ENCODE peak calls at places on chromosomes 1 and 21, in ten cellular contexts. R is nephron progenitor cell; C is CD8-positive, alpha-beta T cell; X is fibroblast of lung; W is fibroblast of mammary gland; E is tibial artery; I is body of pancreas; O is foreskin fibroblast; V is type B pancreatic cell; A is progenitor cell of endocrine pancreas. B is an unnamed sample.

GRCh38 chr1:10861822-10862221 is 65.4 kb upstream of the CASZ1 start:
- DNase-seq in R (no peak), C (no peak), X (no peak), W (no peak), E (no peak), I (no peak), O (no peak), V (no peak), A (no peak), B (no peak)

GRCh38 chr1:175192630-175193338 is at the start of gene KIAA0040:
- DNase-seq in R (peak), C (peak), X (no peak), W (no peak), E (peak), I (peak), O (peak), V (no peak), A (peak), B (peak)

GRCh38 chr21:34916446-34916845 is 132.7 kb downstream of the RUNX1 start:
- DNase-seq in R (no peak), C (no peak), X (no peak), W (peak), E (no peak), I (no peak), O (peak), V (no peak), A (no peak), B (no peak)

GRCh38 chr1:111222308-111223125 is 5.0 kb upstream of the CHI3L2 start:
- DNase-seq in R (peak), C (peak), X (peak), W (peak), E (peak), I (peak), O (peak), V (peak), A (peak), B (peak)

GRCh38 chr21:29007801-29008200 is 11.3 kb downstream of the RWDD2B start:
- DNase-seq in R (no peak), C (no peak), X (no peak), W (no peak), E (no peak), I (no peak), O (no peak), V (no peak), A (no peak), B (no peak)

GRCh38 chr1:29933110-29933509 is 696.8 kb downstream of the PTPRU start:
- DNase-seq in R (no peak), C (no peak), X (no peak), W (peak), E (no peak), I (no peak), O (no peak), V (no peak), A (no peak), B (no peak)

GRCh38 chr1:2326524-2326923 is 64.8 kb downstream of the MORN1 start:
- DNase-seq in R (no peak), C (no peak), X (no peak), W (no peak), E (no peak), I (no peak), O (peak), V (no peak), A (no peak), B (no peak)

GRCh38 chr1:31151402-31151801 is 85.9 kb upstream of the PUM1 start:
- DNase-seq in R (no peak), C (no peak), X (no peak), W (no peak), E (no peak), I (no peak), O (no peak), V (no peak), A (no peak), B (no peak)

GRCh38 chr1:3363023-3363422 is 91.4 kb upstream of the ARHGEF16 start:
- DNase-seq in R (no peak), C (no peak), X (no peak), W (no peak), E (no peak), I (no peak), O (no peak), V (no peak), A (no peak), B (no peak)

GRCh38 chr1:2019571-2020309 is 595 bp downstream of the GABRD start:
- DNase-seq in R (peak), C (no peak), X (no peak), W (no peak), E (no peak), I (no peak), O (no peak), V (no peak), A (peak), B (no peak)

GRCh38 chr1:244970236-244970652 is 105.9 kb upstream of the HNRNPU start:
- DNase-seq in R (peak), C (no peak), X (peak), W (peak), E (no peak), I (peak), O (peak), V (peak), A (peak), B (no peak)

GRCh38 chr1:115666702-115667101 is 24.9 kb downstream of the VANGL1 start:
- DNase-seq in R (no peak), C (no peak), X (no peak), W (no peak), E (peak), I (peak), O (no peak), V (no peak), A (no peak), B (no peak)

GRCh38 chr21:37636152-37636860 is 269.7 kb downstream of the DYRK1A start:
- DNase-seq in R (no peak), C (no peak), X (peak), W (peak), E (no peak), I (no peak), O (peak), V (no peak), A (no peak), B (no peak)

GRCh38 chr1:3922201-3922725 is 22.2 kb upstream of the C1orf174 start:
- DNase-seq in R (no peak), C (no peak), X (no peak), W (no peak), E (no peak), I (no peak), O (no peak), V (no peak), A (no peak), B (no peak)

GRCh38 chr1:43835141-43836021 is 98.2 kb upstream of the ARTN start:
- DNase-seq in R (no peak), C (no peak), X (peak), W (peak), E (peak), I (no peak), O (peak), V (no peak), A (no peak), B (no peak)

GRCh38 chr1:11514366-11514765 is 35.4 kb downstream of the DISP3 start:
- DNase-seq in R (no peak), C (no peak), X (no peak), W (no peak), E (peak), I (no peak), O (no peak), V (no peak), A (no peak), B (no peak)

GRCh38 chr1:7984826-7985225 is 23.3 kb downstream of the PARK7 start:
- DNase-seq in R (no peak), C (no peak), X (no peak), W (no peak), E (peak), I (no peak), O (no peak), V (no peak), A (no peak), B (no peak)

GRCh38 chr21:36728371-36729111 is 29.6 kb downstream of the SIM2 start:
- DNase-seq in R (no peak), C (no peak), X (no peak), W (no peak), E (peak), I (no peak), O (no peak), V (peak), A (no peak), B (no peak)

GRCh38 chr1:208101661-208102431 is 142.3 kb downstream of the PLXNA2 start:
- DNase-seq in R (no peak), C (no peak), X (peak), W (peak), E (no peak), I (peak), O (peak), V (no peak), A (no peak), B (peak)

GRCh38 chr1:54774820-54775498 is 10.6 kb upstream of the PARS2 start:
- DNase-seq in R (peak), C (no peak), X (peak), W (peak), E (no peak), I (no peak), O (peak), V (no peak), A (no peak), B (no peak)

DNA sequence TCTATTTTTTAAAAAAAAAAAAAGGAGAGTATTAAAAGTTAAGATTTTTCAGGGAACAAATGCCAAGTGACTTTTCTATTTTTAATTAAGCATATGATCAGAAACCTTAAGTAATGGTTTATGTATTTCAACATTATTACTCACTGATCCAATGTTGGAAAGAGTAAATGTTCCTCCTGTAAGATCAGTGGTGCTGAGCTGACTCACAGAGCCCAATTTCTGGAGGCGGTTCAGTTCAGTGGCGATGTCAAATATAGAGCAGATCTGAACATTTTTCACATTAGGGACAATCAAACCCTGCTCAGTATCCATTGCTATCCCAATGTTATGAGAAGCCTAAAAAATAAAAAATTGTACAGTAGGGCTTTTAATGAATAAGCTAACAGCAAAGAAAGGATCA is 28.2 kb upstream of the LRRC39 start:
- DNase-seq in R (no peak), C (no peak), X (no peak), W (peak), E (no peak), I (no peak), O (no peak), V (no peak), A (no peak), B (no peak)
- TF ChIP-seq CTCF in R (no peak), C (no peak), X (no peak), W (no peak), E (no peak), I (no peak), O (no peak), V (no peak), A (no peak), B (no peak)

DNA sequence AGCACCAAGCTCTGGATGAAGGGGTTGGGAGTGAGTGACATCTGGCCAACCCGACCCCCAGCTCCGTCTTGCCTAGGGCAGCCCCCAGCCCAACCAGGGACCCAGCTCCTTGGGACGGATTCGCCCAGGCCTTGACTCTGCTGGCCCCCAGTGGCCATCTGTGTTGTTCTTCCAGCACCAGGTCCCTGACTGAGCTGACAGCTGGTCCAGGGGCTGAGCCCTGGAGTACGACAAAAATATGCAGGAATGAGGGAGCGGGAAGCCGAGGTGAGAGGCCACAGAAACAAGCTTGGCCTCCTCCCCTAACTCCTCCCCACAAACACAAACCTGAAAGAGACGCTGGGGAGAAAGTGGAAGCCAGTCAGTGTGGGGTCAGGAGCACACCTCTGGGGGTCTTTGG is 55.0 kb upstream of the PAX7 start:
- DNase-seq in R (peak), C (peak), X (no peak), W (no peak), E (no peak), I (peak), O (no peak), V (peak), A (peak), B (no peak)
- TF ChIP-seq CTCF in R (peak), C (no peak), X (peak), W (no peak), E (peak), I (peak), O (peak), V (peak), A (peak), B (no peak)

DNA sequence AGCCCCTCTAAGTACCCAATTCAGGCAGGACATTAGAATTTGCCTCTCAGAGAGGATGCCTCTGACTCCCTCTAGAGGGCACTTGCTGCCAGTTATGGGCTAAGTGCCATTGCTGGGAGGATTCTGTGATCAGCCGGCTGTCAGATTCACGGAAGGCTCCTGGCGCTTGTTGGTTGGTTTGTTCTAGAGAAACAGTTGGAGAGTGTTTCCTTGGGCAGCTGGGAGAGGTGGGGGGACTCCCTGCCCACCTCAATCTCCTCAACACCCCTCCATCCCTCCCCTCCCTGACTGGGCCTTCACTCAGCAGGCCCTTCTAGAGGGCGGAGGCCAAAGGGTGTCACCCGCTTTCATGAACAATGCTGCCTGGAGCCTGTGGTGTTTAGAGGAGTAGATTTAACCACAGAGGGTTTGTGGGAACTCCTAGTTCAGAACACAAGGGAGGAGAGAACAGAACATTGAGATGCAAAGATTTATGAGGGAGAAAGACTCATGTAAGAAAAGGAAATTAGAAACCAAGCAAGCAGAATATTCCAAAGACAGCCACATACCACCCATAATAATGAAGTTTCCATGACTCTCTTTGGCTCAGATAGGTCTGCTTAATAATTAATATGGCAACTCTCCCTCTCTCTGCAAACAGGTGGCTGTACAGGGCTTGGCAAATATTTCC is 29.9 kb upstream of the ACP6 start:
- DNase-seq in R (peak), C (peak), X (peak), W (peak), E (peak), I (peak), O (peak), V (no peak), A (peak), B (peak)
- TF ChIP-seq CTCF in R (peak), C (peak), X (peak), W (peak), E (peak), I (peak), O (peak), V (peak), A (peak), B (peak)

DNA sequence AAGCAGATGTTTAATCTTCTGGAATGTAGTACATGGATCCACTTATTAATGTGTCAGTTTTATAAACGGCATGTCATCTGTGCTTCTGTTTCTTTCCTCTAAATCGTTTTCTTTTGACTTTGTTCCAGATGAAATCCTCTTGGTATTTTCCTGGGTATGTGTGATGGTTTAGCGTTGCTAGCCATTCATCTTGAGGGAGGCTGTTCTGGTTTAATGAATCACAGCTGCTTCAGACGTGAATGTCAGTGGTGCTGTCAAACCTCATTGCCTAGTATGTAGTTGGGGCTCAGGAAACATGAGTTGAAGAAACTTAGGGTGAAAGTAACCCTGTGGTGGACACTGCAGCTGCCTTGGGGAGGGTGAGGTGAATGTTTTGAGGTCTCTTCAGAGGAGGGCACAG is 33.2 kb downstream of the KCNK1 start:
- DNase-seq in R (no peak), C (no peak), X (no peak), W (peak), E (no peak), I (no peak), O (peak), V (no peak), A (no peak), B (no peak)
- TF ChIP-seq CTCF in R (no peak), C (no peak), X (no peak), W (no peak), E (no peak), I (no peak), O (no peak), V (no peak), A (no peak), B (no peak)

GRCh38 chr1:235160965-235161684 is at the start of gene RBM34:
- DNase-seq in R (peak), C (peak), X (peak), W (peak), E (peak), I (peak), O (peak), V (peak), A (peak), B (peak)
- TF ChIP-seq CTCF in R (no peak), C (no peak), X (no peak), W (no peak), E (peak), I (peak), O (no peak), V (no peak), A (peak), B (peak)

DNA sequence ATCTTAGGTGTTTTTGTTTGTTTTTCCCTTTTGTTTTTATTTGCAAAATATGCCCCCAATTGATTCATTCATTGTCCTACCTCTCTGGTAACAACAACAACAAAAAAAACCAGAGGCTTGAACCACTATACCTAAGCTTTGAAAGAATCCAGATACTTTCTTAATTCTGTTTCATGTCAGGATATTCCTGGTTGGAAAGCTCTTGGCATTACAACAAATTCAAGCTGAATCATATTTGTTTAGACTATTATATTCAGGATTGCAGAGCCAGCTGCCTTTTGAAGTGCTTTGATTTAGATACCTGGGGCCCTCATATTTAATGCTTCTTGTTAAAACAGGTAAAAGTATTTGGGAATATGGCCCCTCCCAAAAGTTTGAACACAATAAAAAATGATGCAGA is 22.9 kb upstream of the ZNF326 start:
- DNase-seq in R (no peak), C (no peak), X (no peak), W (no peak), E (no peak), I (no peak), O (no peak), V (no peak), A (no peak), B (no peak)
- TF ChIP-seq CTCF in R (no peak), C (no peak), X (no peak), W (no peak), E (no peak), I (no peak), O (no peak), V (no peak), A (no peak), B (no peak)

B was measured in ovary.